ENCODE peak calls at places on chromosomes 13 and 19, in six cellular contexts. One of them, this sample, is unnamed.

GRCh38 chr19:49712397-49712859 is 21.5 kb downstream of the CPT1C start:
- DNase-seq in CD8-positive, alpha-beta T cell: no peak
- DNase-seq in HS-27A: no peak
- DNase-seq in nephron progenitor cell: peak; percentile 48
- DNase-seq in fibroblast of villous mesenchyme: peak; percentile 94
- DNase-seq in GM23248: peak; percentile 90
- DNase-seq in this sample: no peak

GRCh38 chr13:48783181-48783630 is 129.5 kb downstream of the CYSLTR2 start:
- DNase-seq in GM23248: peak; percentile 96
- DNase-seq in nephron progenitor cell: no peak
- DNase-seq in CD8-positive, alpha-beta T cell: no peak
- DNase-seq in HS-27A: peak; percentile 19
- DNase-seq in fibroblast of villous mesenchyme: peak; percentile 100
- DNase-seq in this sample: no peak

GRCh38 chr19:19539738-19540703 is 2.0 kb downstream of the CILP2 start:
- DNase-seq in GM23248: peak; percentile 77
- DNase-seq in fibroblast of villous mesenchyme: peak; percentile 67
- DNase-seq in nephron progenitor cell: peak; percentile 43
- DNase-seq in CD8-positive, alpha-beta T cell: peak; percentile 42
- DNase-seq in HS-27A: no peak
- DNase-seq in this sample: peak; percentile 46

GRCh38 chr13:98741741-98742435 is 10.6 kb downstream of the SLC15A1 start:
- DNase-seq in HS-27A: no peak
- DNase-seq in fibroblast of villous mesenchyme: peak; percentile 79
- DNase-seq in CD8-positive, alpha-beta T cell: no peak
- DNase-seq in GM23248: peak; percentile 36
- DNase-seq in nephron progenitor cell: no peak
- DNase-seq in this sample: no peak

GRCh38 chr13:46992383-46992952 is 95.6 kb upstream of the HTR2A start:
- DNase-seq in nephron progenitor cell: no peak
- DNase-seq in GM23248: peak; percentile 21
- DNase-seq in HS-27A: no peak
- DNase-seq in fibroblast of villous mesenchyme: peak; percentile 23
- DNase-seq in CD8-positive, alpha-beta T cell: no peak
- DNase-seq in this sample: no peak

GRCh38 chr13:99228737-99229691 is 28.4 kb downstream of the UBAC2 start:
- DNase-seq in HS-27A: peak; percentile 20
- DNase-seq in fibroblast of villous mesenchyme: peak; percentile 81
- DNase-seq in nephron progenitor cell: no peak
- DNase-seq in GM23248: peak; percentile 84
- DNase-seq in CD8-positive, alpha-beta T cell: no peak
- DNase-seq in this sample: no peak

GRCh38 chr19:44476559-44477408 is 23.5 kb downstream of the ZNF180 start:
- DNase-seq in GM23248: peak; percentile 39
- DNase-seq in nephron progenitor cell: no peak
- DNase-seq in CD8-positive, alpha-beta T cell: no peak
- DNase-seq in fibroblast of villous mesenchyme: peak; percentile 19
- DNase-seq in HS-27A: peak; percentile 9
- DNase-seq in this sample: no peak

GRCh38 chr13:30743319-30744055 is 8.1 kb downstream of the ALOX5AP start:
- DNase-seq in HS-27A: peak; percentile 85
- DNase-seq in nephron progenitor cell: no peak
- DNase-seq in CD8-positive, alpha-beta T cell: no peak
- DNase-seq in fibroblast of villous mesenchyme: peak; percentile 99
- DNase-seq in GM23248: peak; percentile 98
- DNase-seq in this sample: no peak

GRCh38 chr13:64446372-64446771 is 2783.8 kb downstream of the PCDH9 start:
- DNase-seq in HS-27A: no peak
- DNase-seq in GM23248: no peak
- DNase-seq in nephron progenitor cell: no peak
- DNase-seq in CD8-positive, alpha-beta T cell: no peak
- DNase-seq in fibroblast of villous mesenchyme: no peak
- DNase-seq in this sample: no peak

This sample was measured in activated T-helper 2 cell treated with anti-CD3 and anti-CD28 coated beads, Interferon-gamma antibody, Interleukin-2, Interleukin-4, amounts not matched to agents 10 μg/mL and 5 μg/mL and 100 μg/mL, durations not matched to agents 14 hours and 24 hours and 36 hours.